ENCODE peak calls at places on chromosomes 1 and 21, in eight cellular contexts. G is GM23248, L is heart left ventricle, I is MM.1S, K is AG04450, O is neuronal stem cell, Q is body of pancreas, T is dorsolateral prefrontal cortex. J is an unnamed sample.
A peak's percentile ranks its signal among the peaks of the same experiment; 100 is the strongest.

GRCh38 chr1:6025269-6026094 is 20.2 kb upstream of the KCNAB2 start:
- DNase-seq in G (peak; percentile 32), L (no peak), I (peak; percentile 47), K (no peak), O (no peak), Q (no peak), T (no peak), J (no peak)

GRCh38 chr1:150808851-150809250 is 791 bp upstream of the CTSK start:
- DNase-seq in G (peak; percentile 51), L (no peak), I (no peak), K (no peak), O (no peak), Q (no peak), T (no peak), J (no peak)

GRCh38 chr1:47587891-47588582 is 150.2 kb downstream of the FOXD2 start:
- DNase-seq in G (no peak), L (peak; percentile 69), I (no peak), K (no peak), O (no peak), Q (no peak), T (no peak), J (peak; percentile 22)

GRCh38 chr1:154962238-154962678 is 676 bp upstream of the PYGO2 start:
- DNase-seq in G (peak; percentile 53), L (no peak), I (peak; percentile 81), K (no peak), O (peak; percentile 48), Q (peak; percentile 41), T (no peak), J (no peak)

GRCh38 chr1:24727490-24728214 is 17.6 kb upstream of the CLIC4 start:
- DNase-seq in G (peak; percentile 96), L (peak; percentile 74), I (peak; percentile 94), K (no peak), O (no peak), Q (peak; percentile 44), T (no peak), J (peak; percentile 64)

GRCh38 chr1:157978547-157979403 is 14.7 kb upstream of the KIRREL1 start:
- DNase-seq in G (no peak), L (no peak), I (no peak), K (no peak), O (no peak), Q (no peak), T (no peak), J (no peak)

GRCh38 chr1:192167941-192168685 is 9.9 kb downstream of the RGS18 start:
- DNase-seq in G (no peak), L (no peak), I (no peak), K (no peak), O (no peak), Q (no peak), T (no peak), J (no peak)

GRCh38 chr1:12013317-12013588 is 6.0 kb upstream of the MIIP start:
- DNase-seq in G (no peak), L (no peak), I (no peak), K (no peak), O (no peak), Q (no peak), T (no peak), J (no peak)

GRCh38 chr1:54413295-54413694 is 7.1 kb upstream of the SSBP3 start:
- DNase-seq in G (peak; percentile 80), L (peak; percentile 70), I (no peak), K (peak; percentile 7), O (no peak), Q (peak; percentile 45), T (peak; percentile 57), J (no peak)

GRCh38 chr1:165512817-165513216 is 31.0 kb upstream of the LRRC52 start:
- DNase-seq in G (no peak), L (no peak), I (no peak), K (no peak), O (no peak), Q (no peak), T (no peak), J (no peak)

GRCh38 chr1:89725016-89725380 is 92.1 kb downstream of the LRRC8C start:
- DNase-seq in G (peak; percentile 94), L (no peak), I (no peak), K (peak; percentile 81), O (no peak), Q (peak; percentile 13), T (no peak), J (no peak)

GRCh38 chr21:31509108-31510017 is 150.1 kb upstream of the SOD1 start:
- DNase-seq in G (peak; percentile 45), L (no peak), I (no peak), K (no peak), O (no peak), Q (no peak), T (peak; percentile 36), J (no peak)

GRCh38 chr1:235741294-235741693 is 91.7 kb upstream of the GNG4 start:
- DNase-seq in G (peak; percentile 79), L (no peak), I (no peak), K (peak; percentile 73), O (no peak), Q (no peak), T (no peak), J (no peak)

GRCh38 chr1:9849691-9850441 is 26.1 kb upstream of the CLSTN1 start:
- DNase-seq in G (no peak), L (no peak), I (no peak), K (no peak), O (no peak), Q (no peak), T (no peak), J (no peak)

GRCh38 chr1:231139125-231139649 is 22.7 kb upstream of the TRIM67 start:
- DNase-seq in G (peak; percentile 63), L (no peak), I (no peak), K (no peak), O (no peak), Q (no peak), T (no peak), J (no peak)

GRCh38 chr21:21290751-21291150 is 292.5 kb downstream of the NCAM2 start:
- DNase-seq in G (no peak), L (no peak), I (no peak), K (no peak), O (no peak), Q (no peak), T (no peak), J (no peak)

GRCh38 chr1:28965271-28965870 is 51.0 kb downstream of the EPB41 start:
- DNase-seq in G (no peak), L (no peak), I (no peak), K (no peak), O (no peak), Q (no peak), T (no peak), J (no peak)

GRCh38 chr1:28971980-28972771 is 57.8 kb downstream of the EPB41 start:
- DNase-seq in G (peak; percentile 95), L (no peak), I (no peak), K (peak; percentile 82), O (no peak), Q (no peak), T (no peak), J (no peak)

GRCh38 chr1:28966617-28967016 is 52.2 kb downstream of the EPB41 start:
- DNase-seq in G (no peak), L (no peak), I (no peak), K (no peak), O (no peak), Q (no peak), T (no peak), J (no peak)
- H3K27ac ChIP-seq in G (no peak overlapping the region), L (no peak overlapping the region), I (no peak overlapping the region), K (no peak overlapping the region), O (no peak overlapping the region), Q (no peak overlapping the region), T (no peak overlapping the region), J (no peak overlapping the region)

DNA sequence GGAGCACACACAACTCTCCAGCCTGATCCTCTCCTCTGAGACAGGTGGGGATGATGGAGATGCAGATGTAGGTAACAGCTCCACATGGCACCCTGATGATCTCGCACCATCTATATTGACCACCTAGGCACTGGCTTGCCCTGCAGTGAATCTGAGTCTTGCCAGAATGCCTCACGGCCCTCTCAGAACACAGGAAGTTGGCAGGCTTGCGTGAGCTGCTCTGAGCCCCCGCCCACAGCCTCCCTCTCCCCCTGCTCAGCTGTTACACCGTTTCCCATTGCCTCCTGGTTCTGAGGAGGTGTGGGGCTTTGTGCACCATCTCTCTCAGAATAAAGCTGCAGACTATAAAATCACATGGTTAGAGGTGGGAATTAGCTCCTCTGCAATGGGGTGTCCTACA is 48.0 kb downstream of the URB2 start:
- DNase-seq in G (no peak), L (no peak), I (no peak), K (no peak), O (no peak), Q (no peak), T (no peak), J (no peak)
- H3K27ac ChIP-seq in G (no peak overlapping the region), L (no peak overlapping the region), I (no peak overlapping the region), K (no peak overlapping the region), O (no peak overlapping the region), Q (no peak overlapping the region), T (no peak overlapping the region), J (no peak overlapping the region)

GRCh38 chr1:938088-938683 is 14.5 kb downstream of the SAMD11 start:
- DNase-seq in G (peak; percentile 80), L (no peak), I (peak; percentile 10), K (no peak), O (no peak), Q (peak; percentile 70), T (no peak), J (no peak)
- H3K27ac ChIP-seq in G (peak overlapping the region; percentile 31), L (no peak overlapping the region), I (no peak overlapping the region), K (no peak overlapping the region), O (no peak overlapping the region), Q (no peak overlapping the region), T (no peak overlapping the region), J (no peak overlapping the region)

GRCh38 chr1:160092366-160093068 is 5.9 kb downstream of the IGSF8 start:
- DNase-seq in G (no peak), L (no peak), I (no peak), K (no peak), O (no peak), Q (no peak), T (peak; percentile 78), J (no peak)
- H3K27ac ChIP-seq in G (no peak overlapping the region), L (no peak overlapping the region), I (no peak overlapping the region), K (no peak overlapping the region), O (no peak overlapping the region), Q (no peak overlapping the region), T (peak overlapping the region; percentile 100), J (no peak overlapping the region)

DNA sequence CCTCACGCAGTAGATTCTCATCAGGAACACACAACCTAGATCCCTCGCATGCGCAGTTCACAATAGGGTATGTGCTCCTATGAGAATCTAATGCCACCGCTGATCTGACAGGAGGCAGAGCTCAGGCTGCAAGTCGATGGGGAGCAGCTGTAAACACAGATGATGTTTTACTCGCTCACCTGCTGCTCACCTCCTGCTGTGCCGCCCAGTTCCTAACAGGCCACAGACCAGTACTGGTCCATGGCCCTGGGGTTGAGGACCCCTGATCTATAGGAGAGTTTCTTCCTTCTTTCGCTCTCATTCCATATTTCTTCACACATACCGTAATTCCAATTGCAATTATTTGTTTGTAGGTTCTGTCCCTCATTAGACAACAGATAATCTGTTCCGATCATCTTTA is 103.4 kb downstream of the CLEC20A start:
- DNase-seq in G (no peak), L (no peak), I (no peak), K (no peak), O (no peak), Q (no peak), T (no peak), J (no peak)
- H3K27ac ChIP-seq in G (no peak overlapping the region), L (no peak overlapping the region), I (no peak overlapping the region), K (no peak overlapping the region), O (no peak overlapping the region), Q (no peak overlapping the region), T (no peak overlapping the region), J (no peak overlapping the region)

DNA sequence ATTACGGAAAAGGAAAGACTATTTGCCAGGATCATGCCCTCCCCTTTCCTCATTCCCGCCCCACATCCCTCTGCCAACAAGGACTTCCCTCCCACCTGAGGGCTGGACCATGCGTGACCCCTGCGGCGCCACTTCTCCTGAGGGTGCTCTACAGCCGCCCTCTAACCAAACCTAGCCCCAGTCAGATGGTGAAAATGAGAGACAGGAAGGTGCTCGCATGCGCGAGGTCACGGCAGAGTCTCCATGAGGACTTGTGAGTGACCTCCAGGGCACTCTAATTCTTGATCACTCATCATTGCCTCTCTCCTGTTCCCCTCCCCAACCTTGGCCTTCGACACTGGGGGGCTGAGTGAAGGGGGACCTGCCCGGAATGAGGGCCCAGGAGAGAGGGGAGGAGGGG is 32.1 kb downstream of the TAF5L start:
- DNase-seq in G (no peak), L (no peak), I (no peak), K (no peak), O (no peak), Q (no peak), T (no peak), J (no peak)
- H3K27ac ChIP-seq in G (no peak overlapping the region), L (no peak overlapping the region), I (no peak overlapping the region), K (no peak overlapping the region), O (no peak overlapping the region), Q (no peak overlapping the region), T (no peak overlapping the region), J (no peak overlapping the region)